ENCODE peak calls at places on chromosomes 4 and X, in seven cellular contexts. S is stomach, M is pancreas, U is GM13976, A is progenitor cell of endocrine pancreas, J is HFFc6, P is nephron progenitor cell. W is an unnamed sample.

GRCh38 chrX:69117876-69118526 is 47.3 kb downstream of the PJA1 start:
- DNase-seq in S (no peak), M (no peak), J (no peak), A (no peak), U (no peak), P (no peak), W (no peak)

GRCh38 chr4:39279416-39279815 is 86.7 kb downstream of the RFC1 start:
- DNase-seq in U (no peak), J (no peak), S (no peak), P (no peak), A (no peak), M (no peak), W (no peak)

GRCh38 chr4:180960758-180961401 is 1282.3 kb upstream of the TENM3 start:
- DNase-seq in J (no peak), U (no peak), A (no peak), P (no peak), S (no peak), M (no peak), W (no peak)

GRCh38 chr4:1094336-1094690 is 19.1 kb downstream of the RNF212 start:
- DNase-seq in U (no peak), A (no peak), M (no peak), S (no peak), P (no peak), J (no peak), W (no peak)

GRCh38 chrX:40109288-40110008 is 11.7 kb upstream of the BCOR start:
- DNase-seq in P (peak), S (peak), U (no peak), M (peak), J (no peak), A (peak), W (no peak)

GRCh38 chr4:1043162-1043561 is 31.7 kb downstream of the FGFRL1 start:
- DNase-seq in J (no peak), M (no peak), U (no peak), A (no peak), S (no peak), P (no peak), W (no peak)

GRCh38 chr4:172982151-172982590 is 186.4 kb upstream of the GALNT7 start:
- DNase-seq in U (no peak), J (peak), S (peak), P (no peak), M (no peak), A (no peak), W (no peak)

GRCh38 chrX:50452782-50453181 is 17.8 kb downstream of the DGKK start:
- DNase-seq in M (no peak), U (no peak), J (no peak), S (no peak), A (no peak), P (no peak), W (no peak)

GRCh38 chrX:35841872-35842271 is 43.7 kb downstream of the MAGEB16 start:
- DNase-seq in P (no peak), J (no peak), U (no peak), A (no peak), S (no peak), M (no peak), W (peak)

GRCh38 chr4:158861766-158862165 is 92.9 kb downstream of the FNIP2 start:
- DNase-seq in A (no peak), M (no peak), J (no peak), S (no peak), P (no peak), U (no peak), W (no peak)
- TF ChIP-seq CTCF in A (no peak), M (no peak), J (no peak), S (no peak), P (no peak), U (no peak), W (no peak)

GRCh38 chr4:77045490-77045889 is 30.3 kb downstream of the CCNI start:
- DNase-seq in A (no peak), M (no peak), J (no peak), U (no peak), P (no peak), S (no peak), W (no peak)
- TF ChIP-seq CTCF in A (peak), M (no peak), J (peak), U (no peak), P (peak), S (no peak), W (no peak)

GRCh38 chr4:14749910-14750309 is 252.4 kb upstream of the CPEB2 start:
- DNase-seq in S (peak), M (peak), A (no peak), P (no peak), U (no peak), J (no peak), W (no peak)
- TF ChIP-seq CTCF in S (peak), M (peak), A (peak), P (no peak), U (peak), J (no peak), W (no peak)

GRCh38 chr4:187088070-187088799 is 364.6 kb upstream of the FAT1 start:
- DNase-seq in J (no peak), M (no peak), A (no peak), P (no peak), U (no peak), S (no peak), W (no peak)

GRCh38 chr4:187084696-187085095 is 361.0 kb upstream of the FAT1 start:
- DNase-seq in P (no peak), S (no peak), U (no peak), M (no peak), J (no peak), A (no peak), W (no peak)

GRCh38 chr4:187085339-187085738 is 361.7 kb upstream of the FAT1 start:
- DNase-seq in M (no peak), P (no peak), A (no peak), J (no peak), S (no peak), U (no peak), W (no peak)

GRCh38 chr4:187090401-187090800 is 366.7 kb upstream of the FAT1 start:
- DNase-seq in P (no peak), A (no peak), M (no peak), U (no peak), J (peak), S (no peak), W (no peak)
- TF ChIP-seq CTCF in P (no peak), A (no peak), M (no peak), U (no peak), J (no peak), S (no peak), W (no peak)

DNA sequence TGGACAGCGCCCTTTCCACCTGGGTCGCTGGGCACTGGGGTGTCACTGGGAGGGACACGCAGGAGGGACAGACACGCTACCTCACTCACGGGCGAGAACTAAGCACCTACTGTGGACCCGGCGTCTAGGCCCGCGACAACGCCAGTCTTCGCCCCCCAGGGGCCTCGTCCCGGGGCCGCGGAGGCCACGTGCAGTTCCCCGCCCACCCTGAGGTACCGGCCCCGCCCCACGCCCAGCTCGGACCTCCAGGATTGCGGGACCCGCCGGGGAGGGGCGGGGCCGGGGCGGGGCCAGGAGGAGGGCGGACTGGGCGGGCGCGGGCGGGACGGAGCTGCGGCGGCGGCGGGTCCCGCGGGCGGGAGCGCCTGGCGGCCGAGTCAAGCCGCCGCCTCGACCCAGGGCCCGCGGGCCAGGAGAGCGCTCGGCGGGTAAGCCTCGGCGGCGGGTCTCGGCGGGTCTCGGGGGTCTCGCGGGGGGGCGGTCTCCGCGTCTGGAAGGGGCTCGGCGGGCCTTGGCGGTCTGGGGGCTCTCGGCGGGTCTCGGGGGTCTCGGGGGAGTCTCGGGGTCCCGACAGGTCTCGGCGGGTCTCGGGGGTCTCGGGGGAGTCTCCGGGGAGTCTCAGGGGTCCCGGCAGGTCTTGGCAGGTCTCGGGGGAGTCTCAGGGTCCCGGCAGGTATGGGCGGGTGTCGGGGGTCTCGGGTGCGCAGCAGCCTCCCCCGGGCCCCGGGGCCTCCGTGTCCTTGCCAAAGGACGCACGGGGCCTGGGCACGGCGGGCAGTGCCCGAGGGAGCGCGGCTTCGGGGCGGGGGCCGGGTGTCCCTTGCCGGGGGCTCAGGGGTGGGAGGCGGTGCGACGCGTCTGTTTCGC is at the start of gene SH3BP2:
- DNase-seq in P (peak), U (peak), M (peak), S (peak), A (peak), J (peak), W (peak)
- TF ChIP-seq CTCF in P (no peak), U (no peak), M (no peak), S (no peak), A (no peak), J (no peak), W (no peak)

GRCh38 chr4:6763330-6763851 is 19.1 kb upstream of the KIAA0232 start:
- DNase-seq in S (no peak), P (no peak), U (no peak), A (no peak), J (no peak), M (no peak), W (no peak)
- TF ChIP-seq CTCF in S (no peak), P (no peak), U (no peak), A (no peak), J (no peak), M (no peak), W (no peak)

GRCh38 chrX:12138366-12139313 is at the start of gene FRMPD4:
- DNase-seq in A (peak), P (peak), M (no peak), J (no peak), S (no peak), U (no peak), W (no peak)
- TF ChIP-seq CTCF in A (peak), P (no peak), M (no peak), J (no peak), S (no peak), U (no peak), W (no peak)

W was measured in CD14-positive monocyte.